ENCODE peak calls at places on chromosomes 4 and X, in ten cellular contexts. One of them, this sample, is unnamed.

GRCh38 chrX:133926809-133927208 is 58.6 kb downstream of the GPC3 start:
- DNase-seq in lower lobe of right lung: no peak
- DNase-seq in spleen: no peak
- DNase-seq in Caco-2: no peak
- DNase-seq in T-helper 2 cell: no peak
- DNase-seq in globus pallidus: no peak
- DNase-seq in CD8-positive, alpha-beta memory T cell: no peak
- DNase-seq in HTR-8/SVneo: no peak
- DNase-seq in Karpas-422: no peak
- DNase-seq in stimulated activated CD4-positive, alpha-beta T cell treated with anti-CD3 and anti-CD28 coated beads, Interleukin-4, amount 100 ng/mL, for 48 hours: no peak
- DNase-seq in this sample: no peak

GRCh38 chr4:6613676-6614651 is 26.5 kb upstream of the MRFAP1 start:
- DNase-seq in stimulated activated CD4-positive, alpha-beta T cell treated with anti-CD3 and anti-CD28 coated beads, Interleukin-4, amount 100 ng/mL, for 48 hours: no peak
- DNase-seq in HTR-8/SVneo: no peak
- DNase-seq in lower lobe of right lung: no peak
- DNase-seq in spleen: peak
- DNase-seq in globus pallidus: no peak
- DNase-seq in Karpas-422: no peak
- DNase-seq in T-helper 2 cell: no peak
- DNase-seq in Caco-2: no peak
- DNase-seq in CD8-positive, alpha-beta memory T cell: no peak
- DNase-seq in this sample: no peak

GRCh38 chr4:183763990-183764754 is 105.1 kb downstream of the TRAPPC11 start:
- DNase-seq in Karpas-422: no peak
- DNase-seq in spleen: no peak
- DNase-seq in lower lobe of right lung: no peak
- DNase-seq in CD8-positive, alpha-beta memory T cell: no peak
- DNase-seq in Caco-2: no peak
- DNase-seq in HTR-8/SVneo: no peak
- DNase-seq in T-helper 2 cell: no peak
- DNase-seq in globus pallidus: no peak
- DNase-seq in stimulated activated CD4-positive, alpha-beta T cell treated with anti-CD3 and anti-CD28 coated beads, Interleukin-4, amount 100 ng/mL, for 48 hours: no peak
- DNase-seq in this sample: no peak

GRCh38 chr4:69999420-69999819 is 3.7 kb downstream of the STATH start:
- DNase-seq in CD8-positive, alpha-beta memory T cell: no peak
- DNase-seq in Caco-2: no peak
- DNase-seq in T-helper 2 cell: no peak
- DNase-seq in HTR-8/SVneo: no peak
- DNase-seq in spleen: no peak
- DNase-seq in Karpas-422: no peak
- DNase-seq in stimulated activated CD4-positive, alpha-beta T cell treated with anti-CD3 and anti-CD28 coated beads, Interleukin-4, amount 100 ng/mL, for 48 hours: no peak
- DNase-seq in globus pallidus: no peak
- DNase-seq in lower lobe of right lung: no peak
- DNase-seq in this sample: no peak

GRCh38 chr4:26671111-26671510 is 87.2 kb downstream of the TBC1D19 start:
- DNase-seq in CD8-positive, alpha-beta memory T cell: no peak
- DNase-seq in spleen: no peak
- DNase-seq in HTR-8/SVneo: no peak
- DNase-seq in stimulated activated CD4-positive, alpha-beta T cell treated with anti-CD3 and anti-CD28 coated beads, Interleukin-4, amount 100 ng/mL, for 48 hours: no peak
- DNase-seq in globus pallidus: no peak
- DNase-seq in T-helper 2 cell: no peak
- DNase-seq in Karpas-422: no peak
- DNase-seq in lower lobe of right lung: no peak
- DNase-seq in Caco-2: no peak
- DNase-seq in this sample: no peak

GRCh38 chrX:350148-350533 is 31.5 kb upstream of the GTPBP6 start:
- DNase-seq in spleen: peak
- DNase-seq in globus pallidus: peak
- DNase-seq in CD8-positive, alpha-beta memory T cell: no peak
- DNase-seq in stimulated activated CD4-positive, alpha-beta T cell treated with anti-CD3 and anti-CD28 coated beads, Interleukin-4, amount 100 ng/mL, for 48 hours: no peak
- DNase-seq in Caco-2: no peak
- DNase-seq in lower lobe of right lung: peak
- DNase-seq in T-helper 2 cell: no peak
- DNase-seq in HTR-8/SVneo: no peak
- DNase-seq in Karpas-422: no peak
- DNase-seq in this sample: peak

GRCh38 chr4:125315571-125316390 is 1.0 kb downstream of the FAT4 start:
- DNase-seq in globus pallidus: peak
- DNase-seq in Caco-2: no peak
- DNase-seq in stimulated activated CD4-positive, alpha-beta T cell treated with anti-CD3 and anti-CD28 coated beads, Interleukin-4, amount 100 ng/mL, for 48 hours: no peak
- DNase-seq in CD8-positive, alpha-beta memory T cell: no peak
- DNase-seq in HTR-8/SVneo: peak
- DNase-seq in T-helper 2 cell: no peak
- DNase-seq in Karpas-422: no peak
- DNase-seq in spleen: peak
- DNase-seq in lower lobe of right lung: peak
- DNase-seq in this sample: no peak

GRCh38 chrX:120763269-120763668 is 112.4 kb downstream of the CT47B1 start:
- DNase-seq in CD8-positive, alpha-beta memory T cell: no peak
- DNase-seq in Karpas-422: no peak
- DNase-seq in globus pallidus: no peak
- DNase-seq in Caco-2: no peak
- DNase-seq in HTR-8/SVneo: no peak
- DNase-seq in stimulated activated CD4-positive, alpha-beta T cell treated with anti-CD3 and anti-CD28 coated beads, Interleukin-4, amount 100 ng/mL, for 48 hours: no peak
- DNase-seq in lower lobe of right lung: no peak
- DNase-seq in spleen: no peak
- DNase-seq in T-helper 2 cell: no peak
- DNase-seq in this sample: no peak

GRCh38 chr4:15366660-15367059 is 61.2 kb upstream of the C1QTNF7 start:
- DNase-seq in HTR-8/SVneo: no peak
- DNase-seq in stimulated activated CD4-positive, alpha-beta T cell treated with anti-CD3 and anti-CD28 coated beads, Interleukin-4, amount 100 ng/mL, for 48 hours: no peak
- DNase-seq in T-helper 2 cell: no peak
- DNase-seq in Caco-2: no peak
- DNase-seq in lower lobe of right lung: no peak
- DNase-seq in spleen: no peak
- DNase-seq in Karpas-422: no peak
- DNase-seq in globus pallidus: no peak
- DNase-seq in CD8-positive, alpha-beta memory T cell: no peak
- DNase-seq in this sample: no peak

GRCh38 chr4:80201326-80202151 is 4.2 kb downstream of the PRDM8 start:
- DNase-seq in CD8-positive, alpha-beta memory T cell: peak
- DNase-seq in stimulated activated CD4-positive, alpha-beta T cell treated with anti-CD3 and anti-CD28 coated beads, Interleukin-4, amount 100 ng/mL, for 48 hours: peak
- DNase-seq in spleen: no peak
- DNase-seq in HTR-8/SVneo: no peak
- DNase-seq in Caco-2: no peak
- DNase-seq in globus pallidus: no peak
- DNase-seq in T-helper 2 cell: peak
- DNase-seq in Karpas-422: no peak
- DNase-seq in lower lobe of right lung: peak
- DNase-seq in this sample: no peak

GRCh38 chrX:153638436-153639176 is 8.4 kb upstream of the DUSP9 start:
- DNase-seq in T-helper 2 cell: no peak
- DNase-seq in Karpas-422: no peak
- DNase-seq in stimulated activated CD4-positive, alpha-beta T cell treated with anti-CD3 and anti-CD28 coated beads, Interleukin-4, amount 100 ng/mL, for 48 hours: no peak
- DNase-seq in CD8-positive, alpha-beta memory T cell: no peak
- DNase-seq in Caco-2: no peak
- DNase-seq in HTR-8/SVneo: no peak
- DNase-seq in globus pallidus: no peak
- DNase-seq in lower lobe of right lung: no peak
- DNase-seq in spleen: no peak
- DNase-seq in this sample: peak

GRCh38 chrX:28398352-28398751 is 188.9 kb upstream of the IL1RAPL1 start:
- DNase-seq in spleen: no peak
- DNase-seq in Caco-2: no peak
- DNase-seq in globus pallidus: no peak
- DNase-seq in Karpas-422: no peak
- DNase-seq in CD8-positive, alpha-beta memory T cell: no peak
- DNase-seq in lower lobe of right lung: no peak
- DNase-seq in stimulated activated CD4-positive, alpha-beta T cell treated with anti-CD3 and anti-CD28 coated beads, Interleukin-4, amount 100 ng/mL, for 48 hours: no peak
- DNase-seq in HTR-8/SVneo: no peak
- DNase-seq in T-helper 2 cell: no peak
- DNase-seq in this sample: no peak

GRCh38 chr4:6916587-6917444 is 7.2 kb downstream of the TBC1D14 start:
- DNase-seq in globus pallidus: no peak
- DNase-seq in Karpas-422: no peak
- DNase-seq in lower lobe of right lung: peak
- DNase-seq in Caco-2: no peak
- DNase-seq in CD8-positive, alpha-beta memory T cell: peak
- DNase-seq in HTR-8/SVneo: no peak
- DNase-seq in spleen: peak
- DNase-seq in stimulated activated CD4-positive, alpha-beta T cell treated with anti-CD3 and anti-CD28 coated beads, Interleukin-4, amount 100 ng/mL, for 48 hours: no peak
- DNase-seq in T-helper 2 cell: peak
- DNase-seq in this sample: no peak

GRCh38 chrX:11740794-11741193 is 17.2 kb upstream of the MSL3 start:
- DNase-seq in lower lobe of right lung: no peak
- DNase-seq in globus pallidus: no peak
- DNase-seq in CD8-positive, alpha-beta memory T cell: no peak
- DNase-seq in stimulated activated CD4-positive, alpha-beta T cell treated with anti-CD3 and anti-CD28 coated beads, Interleukin-4, amount 100 ng/mL, for 48 hours: no peak
- DNase-seq in HTR-8/SVneo: no peak
- DNase-seq in spleen: no peak
- DNase-seq in Karpas-422: no peak
- DNase-seq in T-helper 2 cell: no peak
- DNase-seq in Caco-2: no peak
- DNase-seq in this sample: no peak

GRCh38 chrX:118503260-118504041 is 7.8 kb downstream of the DOCK11 start:
- DNase-seq in Caco-2: no peak
- DNase-seq in spleen: no peak
- DNase-seq in lower lobe of right lung: no peak
- DNase-seq in Karpas-422: no peak
- DNase-seq in CD8-positive, alpha-beta memory T cell: no peak
- DNase-seq in HTR-8/SVneo: no peak
- DNase-seq in stimulated activated CD4-positive, alpha-beta T cell treated with anti-CD3 and anti-CD28 coated beads, Interleukin-4, amount 100 ng/mL, for 48 hours: no peak
- DNase-seq in globus pallidus: no peak
- DNase-seq in T-helper 2 cell: no peak
- DNase-seq in this sample: no peak

GRCh38 chrX:68428431-68428830 is 4.9 kb downstream of the OPHN1 start:
- DNase-seq in T-helper 2 cell: no peak
- DNase-seq in CD8-positive, alpha-beta memory T cell: no peak
- DNase-seq in stimulated activated CD4-positive, alpha-beta T cell treated with anti-CD3 and anti-CD28 coated beads, Interleukin-4, amount 100 ng/mL, for 48 hours: no peak
- DNase-seq in spleen: no peak
- DNase-seq in Karpas-422: no peak
- DNase-seq in HTR-8/SVneo: peak
- DNase-seq in lower lobe of right lung: no peak
- DNase-seq in globus pallidus: no peak
- DNase-seq in Caco-2: no peak
- DNase-seq in this sample: no peak

This sample was measured in RWPE2.